ENCODE peak calls at places on chromosome 20, in eight cellular contexts. O, N, W, U, K, L, C and E are unnamed samples.

GRCh38 chr20:15155848-15156401 is 818.5 kb upstream of the FLRT3 start:
- DNase-seq in O (no peak), N (no peak), W (no peak), U (no peak), K (no peak), L (no peak), C (no peak), E (no peak)

GRCh38 chr20:22795455-22795854 is 211.1 kb upstream of the FOXA2 start:
- DNase-seq in O (no peak), N (no peak), W (no peak), U (no peak), K (no peak), L (no peak), C (no peak), E (no peak)

GRCh38 chr20:44810061-44810390 is 320 bp downstream of the RIMS4 start:
- DNase-seq in O (no peak), N (no peak), W (no peak), U (no peak), K (no peak), L (no peak), C (no peak), E (no peak)

GRCh38 chr20:24969203-24970029 is 20.3 kb downstream of the CST7 start:
- DNase-seq in O (no peak), N (no peak), W (no peak), U (no peak), K (no peak), L (no peak), C (no peak), E (peak; percentile 79)

GRCh38 chr20:5433352-5433751 is 116.6 kb upstream of the PROKR2 start:
- DNase-seq in O (no peak), N (no peak), W (no peak), U (no peak), K (no peak), L (no peak), C (no peak), E (no peak)

GRCh38 chr20:35953411-35954199 is 697 bp downstream of the SCAND1 start:
- DNase-seq in O (peak; percentile 41), N (peak; percentile 55), W (peak; percentile 54), U (peak; percentile 53), K (no peak), L (no peak), C (peak; percentile 60), E (no peak)

GRCh38 chr20:31826074-31826473 is 6.9 kb downstream of the MYLK2 start:
- DNase-seq in O (no peak), N (no peak), W (no peak), U (no peak), K (no peak), L (no peak), C (no peak), E (no peak)

GRCh38 chr20:16111132-16111852 is 462.0 kb downstream of the KIF16B start:
- DNase-seq in O (no peak), N (no peak), W (no peak), U (no peak), K (no peak), L (no peak), C (no peak), E (no peak)

GRCh38 chr20:47610247-47610944 is 108.7 kb downstream of the NCOA3 start:
- DNase-seq in O (peak; percentile 39), N (no peak), W (no peak), U (peak; percentile 88), K (peak; percentile 52), L (no peak), C (peak; percentile 44), E (no peak)